ENCODE peak calls at places on chromosomes 12 and 14, in five cellular contexts. One of them, this sample, is unnamed.

GRCh38 chr14:94144765-94145164 is 15.4 kb upstream of the IFI27L2 start:
- DNase-seq in aorta: peak
- DNase-seq in LHCN-M2: no peak
- DNase-seq in KG1: no peak
- DNase-seq in HT-29: no peak
- DNase-seq in this sample: no peak

GRCh38 chr14:89267163-89267562 is 149.9 kb downstream of the FOXN3 start:
- DNase-seq in HT-29: no peak
- DNase-seq in KG1: no peak
- DNase-seq in LHCN-M2: no peak
- DNase-seq in aorta: no peak
- DNase-seq in this sample: peak

GRCh38 chr12:72295101-72295500 is 22.9 kb downstream of the TRHDE start:
- DNase-seq in KG1: no peak
- DNase-seq in HT-29: no peak
- DNase-seq in aorta: no peak
- DNase-seq in LHCN-M2: no peak
- DNase-seq in this sample: no peak

GRCh38 chr12:7188557-7189397 is 709 bp upstream of the PEX5 start:
- DNase-seq in HT-29: peak
- DNase-seq in aorta: peak
- DNase-seq in LHCN-M2: peak
- DNase-seq in KG1: peak
- DNase-seq in this sample: peak

GRCh38 chr12:4448376-4448775 is 2.8 kb upstream of the FGF6 start:
- DNase-seq in KG1: no peak
- DNase-seq in aorta: no peak
- DNase-seq in LHCN-M2: no peak
- DNase-seq in HT-29: no peak
- DNase-seq in this sample: peak

GRCh38 chr12:121579981-121580868 is 598 bp downstream of the KDM2B start:
- DNase-seq in LHCN-M2: peak
- DNase-seq in HT-29: peak
- DNase-seq in aorta: peak
- DNase-seq in KG1: peak
- DNase-seq in this sample: peak

GRCh38 chr12:110224379-110225304 is 56.4 kb upstream of the ATP2A2 start:
- DNase-seq in HT-29: peak
- DNase-seq in LHCN-M2: peak
- DNase-seq in aorta: no peak
- DNase-seq in KG1: no peak
- DNase-seq in this sample: peak

GRCh38 chr12:103269962-103270361 is 225.8 kb downstream of the C12orf42 start:
- DNase-seq in KG1: no peak
- DNase-seq in aorta: no peak
- DNase-seq in LHCN-M2: no peak
- DNase-seq in HT-29: no peak
- DNase-seq in this sample: no peak

GRCh38 chr12:39912211-39912980 is 193.5 kb downstream of the SLC2A13 start:
- DNase-seq in LHCN-M2: no peak
- DNase-seq in KG1: no peak
- DNase-seq in aorta: no peak
- DNase-seq in HT-29: peak
- DNase-seq in this sample: peak

GRCh38 chr14:52399886-52400599 is 85.9 kb downstream of the PTGER2 start:
- DNase-seq in LHCN-M2: peak
- DNase-seq in KG1: no peak
- DNase-seq in HT-29: no peak
- DNase-seq in aorta: no peak
- DNase-seq in this sample: no peak

GRCh38 chr12:17992002-17992656 is 97.9 kb downstream of the RERGL start:
- DNase-seq in aorta: no peak
- DNase-seq in LHCN-M2: peak
- DNase-seq in KG1: peak
- DNase-seq in HT-29: peak
- DNase-seq in this sample: no peak

GRCh38 chr12:79763748-79764452 is 73.1 kb upstream of the PAWR start:
- DNase-seq in HT-29: no peak
- DNase-seq in KG1: no peak
- DNase-seq in aorta: no peak
- DNase-seq in LHCN-M2: no peak
- DNase-seq in this sample: no peak

GRCh38 chr14:95527392-95528002 is 7.4 kb upstream of the GLRX5 start:
- DNase-seq in HT-29: peak
- DNase-seq in LHCN-M2: peak
- DNase-seq in aorta: peak
- DNase-seq in KG1: peak
- DNase-seq in this sample: peak

GRCh38 chr14:93956514-93957332 is 19.6 kb downstream of the ASB2 start:
- DNase-seq in KG1: no peak
- DNase-seq in LHCN-M2: peak
- DNase-seq in HT-29: no peak
- DNase-seq in aorta: no peak
- DNase-seq in this sample: no peak

GRCh38 chr12:30975581-30975980 is 49.0 kb downstream of the TSPAN11 start:
- DNase-seq in aorta: no peak
- DNase-seq in LHCN-M2: no peak
- DNase-seq in HT-29: no peak
- DNase-seq in KG1: no peak
- DNase-seq in this sample: no peak

GRCh38 chr14:89013098-89013504 is 188.7 kb downstream of the TTC8 start:
- DNase-seq in HT-29: peak
- DNase-seq in LHCN-M2: peak
- DNase-seq in aorta: no peak
- DNase-seq in KG1: no peak
- DNase-seq in this sample: no peak

GRCh38 chr12:130240831-130241590 is 78.7 kb downstream of the FZD10 start:
- DNase-seq in HT-29: no peak
- DNase-seq in aorta: no peak
- DNase-seq in LHCN-M2: no peak
- DNase-seq in KG1: no peak
- DNase-seq in this sample: peak

GRCh38 chr12:55034218-55034617 is 14.4 kb downstream of the NEUROD4 start:
- DNase-seq in KG1: no peak
- DNase-seq in aorta: no peak
- DNase-seq in LHCN-M2: no peak
- DNase-seq in HT-29: no peak
- DNase-seq in this sample: no peak

GRCh38 chr12:122141911-122142725 is 31.9 kb downstream of the IL31 start:
- DNase-seq in aorta: no peak
- DNase-seq in KG1: no peak
- DNase-seq in HT-29: no peak
- DNase-seq in LHCN-M2: no peak
- DNase-seq in this sample: no peak

GRCh38 chr14:24312736-24313507 is 1.6 kb downstream of the LTB4R start:
- DNase-seq in HT-29: no peak
- DNase-seq in LHCN-M2: peak
- DNase-seq in KG1: peak
- DNase-seq in aorta: peak
- DNase-seq in this sample: no peak

GRCh38 chr12:57868870-57869609 is 22.5 kb upstream of the CTDSP2 start:
- DNase-seq in HT-29: no peak
- DNase-seq in KG1: no peak
- DNase-seq in LHCN-M2: no peak
- DNase-seq in aorta: peak
- DNase-seq in this sample: peak

GRCh38 chr12:108768591-108769500 is 37.5 kb upstream of the CORO1C start:
- DNase-seq in aorta: peak
- DNase-seq in LHCN-M2: no peak
- DNase-seq in HT-29: peak
- DNase-seq in KG1: no peak
- DNase-seq in this sample: no peak

GRCh38 chr14:80206351-80206750 is 5.0 kb downstream of the DIO2 start:
- DNase-seq in aorta: no peak
- DNase-seq in LHCN-M2: no peak
- DNase-seq in HT-29: no peak
- DNase-seq in KG1: no peak
- DNase-seq in this sample: no peak

GRCh38 chr12:49345048-49345839 is 1.4 kb upstream of the DNAJC22 start:
- DNase-seq in aorta: no peak
- DNase-seq in KG1: no peak
- DNase-seq in HT-29: no peak
- DNase-seq in LHCN-M2: no peak
- DNase-seq in this sample: no peak

GRCh38 chr14:106845286-106846087 is 1319.1 kb downstream of the TMEM121 start:
- DNase-seq in aorta: no peak
- DNase-seq in HT-29: peak
- DNase-seq in KG1: peak
- DNase-seq in LHCN-M2: peak
- DNase-seq in this sample: no peak

GRCh38 chr14:100022772-100023451 is 42.3 kb upstream of the EVL start:
- DNase-seq in KG1: no peak
- DNase-seq in aorta: no peak
- DNase-seq in HT-29: no peak
- DNase-seq in LHCN-M2: peak
- DNase-seq in this sample: no peak

GRCh38 chr14:77892381-77892871 is 92.5 kb downstream of the ADCK1 start:
- DNase-seq in LHCN-M2: peak
- DNase-seq in aorta: no peak
- DNase-seq in KG1: no peak
- DNase-seq in HT-29: no peak
- DNase-seq in this sample: no peak

GRCh38 chr12:16197600-16197999 is 79.9 kb downstream of the SLC15A5 start:
- DNase-seq in HT-29: no peak
- DNase-seq in KG1: no peak
- DNase-seq in LHCN-M2: no peak
- DNase-seq in aorta: no peak
- DNase-seq in this sample: no peak